ENCODE peak calls at places on chromosomes 4 and X, in ten cellular contexts. T is fibroblast of mammary gland, G is left cardiac atrium, W is EL, U is NCI-H1417, X is M059J, Q is ACHN, Y is neural progenitor cell, N is T follicular helper cell, D is esophagus muscularis mucosa. J is an unnamed sample.

GRCh38 chr4:43709443-43709842 is 739.2 kb downstream of the KCTD8 start:
- DNase-seq in T (no peak), G (no peak), W (no peak), U (no peak), X (no peak), Q (no peak), Y (no peak), N (no peak), D (no peak), J (peak)

GRCh38 chr4:30350288-30350687 is 369.9 kb upstream of the PCDH7 start:
- DNase-seq in T (no peak), G (no peak), W (no peak), U (no peak), X (no peak), Q (no peak), Y (no peak), N (no peak), D (no peak), J (no peak)

GRCh38 chr4:147787204-147787603 is 55.3 kb downstream of the ARHGAP10 start:
- DNase-seq in T (peak), G (peak), W (peak), U (no peak), X (peak), Q (no peak), Y (no peak), N (no peak), D (no peak), J (no peak)

GRCh38 chrX:22325091-22325490 is 52.4 kb downstream of the CBLL2 start:
- DNase-seq in T (peak), G (no peak), W (peak), U (no peak), X (peak), Q (no peak), Y (no peak), N (no peak), D (no peak), J (peak)

GRCh38 chr4:39933689-39934590 is 43.8 kb downstream of the PDS5A start:
- DNase-seq in T (peak), G (no peak), W (peak), U (no peak), X (peak), Q (no peak), Y (no peak), N (no peak), D (no peak), J (peak)

GRCh38 chr4:38989487-38989886 is 42.7 kb downstream of the TMEM156 start:
- DNase-seq in T (peak), G (no peak), W (peak), U (no peak), X (peak), Q (no peak), Y (no peak), N (no peak), D (no peak), J (no peak)

GRCh38 chrX:11267311-11267910 is 25.8 kb upstream of the AMELX start:
- DNase-seq in T (peak), G (no peak), W (no peak), U (no peak), X (no peak), Q (peak), Y (no peak), N (no peak), D (no peak), J (no peak)

GRCh38 chrX:42955349-42955748 is 177.4 kb upstream of the PPP1R2C start:
- DNase-seq in T (no peak), G (no peak), W (no peak), U (no peak), X (no peak), Q (no peak), Y (no peak), N (no peak), D (no peak), J (peak)

GRCh38 chr4:41692717-41693345 is 55.7 kb downstream of the PHOX2B start:
- DNase-seq in T (peak), G (peak), W (peak), U (peak), X (peak), Q (peak), Y (peak), N (no peak), D (no peak), J (peak)

GRCh38 chrX:110036162-110037033 is 33.5 kb downstream of the TMEM164 start:
- DNase-seq in T (no peak), G (no peak), W (no peak), U (no peak), X (no peak), Q (no peak), Y (no peak), N (no peak), D (no peak), J (peak)

GRCh38 chr4:183870997-183871396 is 34.1 kb upstream of the STOX2 start:
- DNase-seq in T (no peak), G (no peak), W (no peak), U (no peak), X (no peak), Q (no peak), Y (no peak), N (no peak), D (no peak), J (no peak)

GRCh38 chr4:21451032-21451431 is 497.5 kb downstream of the KCNIP4 start:
- DNase-seq in T (peak), G (no peak), W (peak), U (no peak), X (peak), Q (peak), Y (no peak), N (no peak), D (no peak), J (no peak)

GRCh38 chrX:47191331-47191730 is 2.3 kb upstream of the UBA1 start:
- DNase-seq in T (peak), G (peak), W (peak), U (peak), X (peak), Q (no peak), Y (peak), N (peak), D (no peak), J (peak)

GRCh38 chr4:25792200-25792791 is 70.5 kb downstream of the SEL1L3 start:
- DNase-seq in T (no peak), G (no peak), W (no peak), U (no peak), X (peak), Q (peak), Y (peak), N (no peak), D (no peak), J (peak)

GRCh38 chr4:80201326-80202151 is 4.2 kb downstream of the PRDM8 start:
- DNase-seq in T (peak), G (peak), W (peak), U (no peak), X (no peak), Q (no peak), Y (peak), N (peak), D (no peak), J (peak)

GRCh38 chrX:110853610-110854009 is 58.0 kb upstream of the CHRDL1 start:
- DNase-seq in T (peak), G (no peak), W (peak), U (peak), X (peak), Q (no peak), Y (peak), N (no peak), D (no peak), J (peak)

GRCh38 chr4:73142995-73143547 is 73.6 kb upstream of the COX18 start:
- DNase-seq in T (no peak), G (no peak), W (no peak), U (no peak), X (no peak), Q (peak), Y (no peak), N (no peak), D (no peak), J (peak)

GRCh38 chr4:143405197-143405730 is 68.6 kb downstream of the GAB1 start:
- DNase-seq in T (no peak), G (no peak), W (no peak), U (no peak), X (no peak), Q (no peak), Y (no peak), N (no peak), D (no peak), J (peak)

GRCh38 chrX:107673401-107673800 is 45.1 kb downstream of the PRPS1 start:
- DNase-seq in T (no peak), G (no peak), W (no peak), U (no peak), X (no peak), Q (no peak), Y (no peak), N (no peak), D (no peak), J (peak)

GRCh38 chr4:43048570-43048969 is 156.1 kb downstream of the GRXCR1 start:
- DNase-seq in T (no peak), G (no peak), W (no peak), U (no peak), X (no peak), Q (no peak), Y (no peak), N (no peak), D (no peak), J (peak)

GRCh38 chr4:174136013-174136412 is 147.5 kb downstream of the FBXO8 start:
- DNase-seq in T (peak), G (no peak), W (no peak), U (peak), X (peak), Q (peak), Y (peak), N (no peak), D (no peak), J (no peak)

GRCh38 chr4:6027392-6027791 is 9.2 kb upstream of the C4orf50 start:
- DNase-seq in T (no peak), G (no peak), W (no peak), U (no peak), X (peak), Q (no peak), Y (no peak), N (no peak), D (no peak), J (no peak)

GRCh38 chr4:1991087-1991486 is 17.7 kb downstream of the NELFA start:
- DNase-seq in T (no peak), G (no peak), W (no peak), U (no peak), X (no peak), Q (no peak), Y (no peak), N (no peak), D (no peak), J (no peak)

GRCh38 chrX:6777211-6778002 is 242.5 kb upstream of the VCX3A start:
- DNase-seq in T (no peak), G (no peak), W (no peak), U (no peak), X (no peak), Q (no peak), Y (no peak), N (no peak), D (no peak), J (no peak)

GRCh38 chrX:153416781-153417180 is 5.5 kb downstream of the ZFP92 start:
- DNase-seq in T (peak), G (no peak), W (no peak), U (no peak), X (no peak), Q (no peak), Y (no peak), N (no peak), D (no peak), J (peak)

J was measured in OCI-M1.